ENCODE peak calls at places on chromosomes 7 and 10, in seven cellular contexts. M, X, Z, W, N, G and A are unnamed samples.

GRCh38 chr10:7846591-7846990 is 28.3 kb downstream of the TAF3 start:
- DNase-seq in X (no peak), W (no peak), Z (peak), M (no peak), G (peak), N (peak), A (no peak)

GRCh38 chr10:80371462-80371861 is 14.9 kb downstream of the DYDC2 start:
- DNase-seq in M (no peak), Z (no peak), N (no peak), W (no peak), X (no peak), G (no peak), A (no peak)

GRCh38 chr7:50940621-50941020 is 157.9 kb upstream of the GRB10 start:
- DNase-seq in Z (no peak), X (no peak), M (no peak), N (peak), W (no peak), G (peak), A (no peak)

GRCh38 chr10:35191523-35191922 is 64.9 kb downstream of the CREM start:
- DNase-seq in X (no peak), M (no peak), N (peak), Z (no peak), G (no peak), W (no peak), A (no peak)

GRCh38 chr10:1739751-1740150 is 2.4 kb upstream of the ADARB2 start:
- DNase-seq in M (no peak), W (no peak), N (no peak), X (no peak), Z (no peak), G (no peak), A (no peak)

GRCh38 chr10:122861724-122862161 is 16.1 kb upstream of the CUZD1 start:
- DNase-seq in Z (peak), M (no peak), G (no peak), N (peak), X (no peak), W (no peak), A (no peak)

GRCh38 chr10:59856104-59856503 is 50.3 kb downstream of the CCDC6 start:
- DNase-seq in G (no peak), X (no peak), Z (no peak), N (no peak), W (no peak), M (no peak), A (no peak)

GRCh38 chr10:122782911-122783310 is 62.7 kb downstream of the CUZD1 start:
- DNase-seq in N (no peak), W (no peak), Z (no peak), M (no peak), X (no peak), G (no peak), A (no peak)

GRCh38 chr7:30276203-30276900 is 8.0 kb upstream of the ZNRF2 start:
- DNase-seq in N (peak), W (no peak), M (peak), Z (peak), X (no peak), G (no peak), A (no peak)

GRCh38 chr10:7756360-7756992 is 31.3 kb downstream of the KIN start:
- DNase-seq in G (no peak), M (no peak), Z (peak), N (peak), X (no peak), W (no peak), A (no peak)

GRCh38 chr7:41193738-41194287 is 509.1 kb downstream of the INHBA start:
- DNase-seq in W (no peak), M (no peak), Z (no peak), N (no peak), G (no peak), X (no peak), A (no peak)

GRCh38 chr10:119640384-119640783 is 10.8 kb upstream of the BAG3 start:
- DNase-seq in W (no peak), G (no peak), N (no peak), Z (no peak), X (no peak), M (no peak), A (peak)

GRCh38 chr10:88152720-88153119 is 289.3 kb downstream of the PTEN start:
- DNase-seq in N (peak), X (no peak), W (no peak), M (no peak), G (peak), Z (peak), A (no peak)

GRCh38 chr7:90387470-90388240 is 15.6 kb upstream of the CLDN12 start:
- DNase-seq in W (no peak), X (no peak), G (no peak), Z (peak), M (no peak), N (peak), A (no peak)

GRCh38 chr10:77526861-77527617 is 110.6 kb downstream of the KCNMA1 start:
- DNase-seq in N (peak), G (no peak), M (no peak), W (no peak), Z (no peak), X (no peak), A (no peak)

GRCh38 chr10:12533151-12533550 is 183.8 kb downstream of the CAMK1D start:
- DNase-seq in N (peak), G (no peak), M (no peak), Z (peak), X (no peak), W (no peak), A (no peak)